ENCODE peak calls at places on chromosomes 7 and 10, in four cellular contexts. One of them, this sample, is unnamed.
A peak's percentile ranks its signal among the peaks of the same experiment; 100 is the strongest.

GRCh38 chr10:71837085-71837827 is 13.8 kb downstream of the PSAP start:
- DNase-seq in sciatic nerve: no peak
- DNase-seq in stimulated activated naive CD4-positive, alpha-beta T cell: no peak
- DNase-seq in lower lobe of right lung: no peak
- DNase-seq in this sample: peak; percentile 59

GRCh38 chr10:95552680-95553342 is 8.4 kb downstream of the SORBS1 start:
- DNase-seq in sciatic nerve: no peak
- DNase-seq in stimulated activated naive CD4-positive, alpha-beta T cell: no peak
- DNase-seq in lower lobe of right lung: no peak
- DNase-seq in this sample: no peak

GRCh38 chr7:117116221-117116620 is 162.9 kb downstream of the ST7 start:
- DNase-seq in sciatic nerve: no peak
- DNase-seq in stimulated activated naive CD4-positive, alpha-beta T cell: no peak
- DNase-seq in lower lobe of right lung: no peak
- DNase-seq in this sample: no peak

GRCh38 chr10:62681211-62681940 is 123.1 kb upstream of the ADO start:
- DNase-seq in sciatic nerve: no peak
- DNase-seq in stimulated activated naive CD4-positive, alpha-beta T cell: no peak
- DNase-seq in lower lobe of right lung: peak; percentile 53
- DNase-seq in this sample: no peak

GRCh38 chr7:13077466-13077865 is 390.0 kb downstream of the ARL4A start:
- DNase-seq in sciatic nerve: no peak
- DNase-seq in stimulated activated naive CD4-positive, alpha-beta T cell: no peak
- DNase-seq in lower lobe of right lung: no peak
- DNase-seq in this sample: no peak

GRCh38 chr7:55122263-55122662 is 103.4 kb downstream of the EGFR start:
- DNase-seq in sciatic nerve: no peak
- DNase-seq in stimulated activated naive CD4-positive, alpha-beta T cell: no peak
- DNase-seq in lower lobe of right lung: no peak
- DNase-seq in this sample: no peak

GRCh38 chr10:69061305-69062161 is 26.4 kb upstream of the SRGN start:
- DNase-seq in sciatic nerve: peak; percentile 64
- DNase-seq in stimulated activated naive CD4-positive, alpha-beta T cell: peak; percentile 24
- DNase-seq in lower lobe of right lung: peak; percentile 65
- DNase-seq in this sample: peak; percentile 68

GRCh38 chr10:27513451-27514191 is 9.5 kb downstream of the RAB18 start:
- DNase-seq in sciatic nerve: no peak
- DNase-seq in stimulated activated naive CD4-positive, alpha-beta T cell: no peak
- DNase-seq in lower lobe of right lung: no peak
- DNase-seq in this sample: no peak

GRCh38 chr7:4010923-4011656 is 671.0 kb upstream of the FOXK1 start:
- DNase-seq in sciatic nerve: no peak
- DNase-seq in stimulated activated naive CD4-positive, alpha-beta T cell: no peak
- DNase-seq in lower lobe of right lung: no peak
- DNase-seq in this sample: no peak

GRCh38 chr10:72014785-72015480 is 50.7 kb downstream of the CHST3 start:
- DNase-seq in sciatic nerve: no peak
- DNase-seq in stimulated activated naive CD4-positive, alpha-beta T cell: no peak
- DNase-seq in lower lobe of right lung: no peak
- DNase-seq in this sample: no peak

GRCh38 chr7:20449146-20449648 is 118.5 kb downstream of the ITGB8 start:
- DNase-seq in sciatic nerve: no peak
- DNase-seq in stimulated activated naive CD4-positive, alpha-beta T cell: no peak
- DNase-seq in lower lobe of right lung: no peak
- DNase-seq in this sample: no peak

GRCh38 chr10:73909716-73910115 is 1.2 kb upstream of the PLAU start:
- DNase-seq in sciatic nerve: no peak
- DNase-seq in stimulated activated naive CD4-positive, alpha-beta T cell: no peak
- DNase-seq in lower lobe of right lung: no peak
- DNase-seq in this sample: no peak

GRCh38 chr10:71439670-71440425 is 43.1 kb downstream of the CDH23 start:
- DNase-seq in sciatic nerve: no peak
- DNase-seq in stimulated activated naive CD4-positive, alpha-beta T cell: no peak
- DNase-seq in lower lobe of right lung: no peak
- DNase-seq in this sample: no peak

GRCh38 chr10:2994562-2994961 is 72.8 kb upstream of the PFKP start:
- DNase-seq in sciatic nerve: no peak
- DNase-seq in stimulated activated naive CD4-positive, alpha-beta T cell: no peak
- DNase-seq in lower lobe of right lung: no peak
- DNase-seq in this sample: no peak

GRCh38 chr10:68139451-68140272 is 30.4 kb downstream of the MYPN start:
- DNase-seq in sciatic nerve: no peak
- DNase-seq in stimulated activated naive CD4-positive, alpha-beta T cell: no peak
- DNase-seq in lower lobe of right lung: no peak
- DNase-seq in this sample: no peak

GRCh38 chr10:48284002-48284546 is 9.6 kb upstream of the FRMPD2 start:
- DNase-seq in sciatic nerve: no peak
- DNase-seq in stimulated activated naive CD4-positive, alpha-beta T cell: no peak
- DNase-seq in lower lobe of right lung: no peak
- DNase-seq in this sample: no peak

GRCh38 chr7:50779427-50779826 is 3.3 kb downstream of the GRB10 start:
- DNase-seq in sciatic nerve: no peak
- DNase-seq in stimulated activated naive CD4-positive, alpha-beta T cell: no peak
- DNase-seq in lower lobe of right lung: no peak
- DNase-seq in this sample: no peak

GRCh38 chr10:99917963-99918825 is 91.6 kb downstream of the DNMBP start:
- DNase-seq in sciatic nerve: peak; percentile 62
- DNase-seq in stimulated activated naive CD4-positive, alpha-beta T cell: no peak
- DNase-seq in lower lobe of right lung: no peak
- DNase-seq in this sample: no peak

GRCh38 chr10:104683567-104683966 is 42.5 kb downstream of the SORCS3 start:
- DNase-seq in sciatic nerve: no peak
- DNase-seq in stimulated activated naive CD4-positive, alpha-beta T cell: no peak
- DNase-seq in lower lobe of right lung: no peak
- DNase-seq in this sample: peak; percentile 84

GRCh38 chr10:88194961-88195367 is 331.5 kb downstream of the PTEN start:
- DNase-seq in sciatic nerve: no peak
- DNase-seq in stimulated activated naive CD4-positive, alpha-beta T cell: no peak
- DNase-seq in lower lobe of right lung: no peak
- DNase-seq in this sample: no peak

GRCh38 chr7:129522088-129522970 is 20.0 kb downstream of the SMKR1 start:
- DNase-seq in sciatic nerve: no peak
- DNase-seq in stimulated activated naive CD4-positive, alpha-beta T cell: no peak
- DNase-seq in lower lobe of right lung: no peak
- DNase-seq in this sample: no peak

This sample was measured in globus pallidus.